ENCODE peak calls at places on chromosomes 5 and 9, in seven cellular contexts. Y is neural progenitor cell, F is OCI-LY7, W is GM23248, Q is HepG2, I is PC-3, T is HCT116. M is an unnamed sample.

GRCh38 chr5:106269252-106269843 is 1401.4 kb downstream of the EFNA5 start:
- DNase-seq in I (peak; percentile 65), W (peak; percentile 50), Y (peak; percentile 11), F (peak; percentile 18), T (peak; percentile 24), Q (peak; percentile 1), M (peak; percentile 62)

GRCh38 chr5:172603425-172603824 is 37.6 kb upstream of the NEURL1B start:
- DNase-seq in T (no peak), Y (peak; percentile 52), Q (no peak), I (no peak), F (no peak), W (peak; percentile 42), M (no peak)

GRCh38 chr5:34563951-34564705 is 92.0 kb upstream of the RAI14 start:
- DNase-seq in Q (no peak), F (no peak), T (no peak), I (peak; percentile 16), Y (peak; percentile 35), W (peak; percentile 53), M (no peak)

GRCh38 chr5:52787600-52788504 is at the start of the genes ITGA1 and PELO:
- DNase-seq in I (peak; percentile 62), W (peak; percentile 89), Y (peak; percentile 82), Q (peak; percentile 86), T (peak; percentile 59), F (no peak), M (peak; percentile 86)

GRCh38 chr9:90642570-90643539 is at the start of gene DIRAS2:
- DNase-seq in W (peak; percentile 68), T (peak; percentile 6), Y (peak; percentile 83), F (no peak), I (peak; percentile 57), Q (no peak), M (peak; percentile 84)

GRCh38 chr9:34332370-34332964 is 3.1 kb downstream of the NUDT2 start:
- DNase-seq in T (peak; percentile 28), Y (peak; percentile 58), F (peak; percentile 58), W (peak; percentile 61), Q (peak; percentile 60), I (peak; percentile 59), M (peak; percentile 60)

GRCh38 chr9:123111427-123111826 is 78.0 kb downstream of the GPR21 start:
- DNase-seq in T (no peak), Q (no peak), F (peak; percentile 28), Y (no peak), I (no peak), W (no peak), M (no peak)

GRCh38 chr9:76215066-76215465 is 179.2 kb downstream of the RFK start:
- DNase-seq in W (peak; percentile 85), T (no peak), F (no peak), Y (peak; percentile 4), Q (no peak), I (no peak), M (no peak)

GRCh38 chr5:58411372-58411771 is 48.5 kb downstream of the PLK2 start:
- DNase-seq in W (peak; percentile 4), Y (no peak), F (no peak), I (peak; percentile 7), T (no peak), Q (no peak), M (no peak)

GRCh38 chr5:177098103-177098771 is 11.5 kb downstream of the FGFR4 start:
- DNase-seq in I (no peak), T (no peak), Y (no peak), W (peak; percentile 51), Q (no peak), F (no peak), M (no peak)
- H2AFZ ChIP-seq in I (no peak overlapping the region), T (no peak overlapping the region), Y (no peak overlapping the region), W (no peak overlapping the region), Q (no peak overlapping the region), F (no peak overlapping the region), M (no peak overlapping the region)

GRCh38 chr9:136861874-136862457 is 4.1 kb downstream of the EDF1 start:
- DNase-seq in Q (no peak), T (no peak), W (no peak), Y (no peak), F (no peak), I (no peak), M (no peak)

GRCh38 chr9:136862849-136863622 is 3.1 kb downstream of the EDF1 start:
- DNase-seq in W (no peak), Q (no peak), Y (no peak), I (no peak), F (no peak), T (no peak), M (no peak)

GRCh38 chr9:136864996-136865767 is 926 bp downstream of the EDF1 start:
- DNase-seq in Q (no peak), F (no peak), Y (no peak), W (no peak), I (no peak), T (no peak), M (no peak)

GRCh38 chr9:136865768-136866103 is 372 bp downstream of the EDF1 start:
- DNase-seq in Q (no peak), F (no peak), T (no peak), W (peak; percentile 31), I (no peak), Y (no peak), M (peak; percentile 39)

DNA sequence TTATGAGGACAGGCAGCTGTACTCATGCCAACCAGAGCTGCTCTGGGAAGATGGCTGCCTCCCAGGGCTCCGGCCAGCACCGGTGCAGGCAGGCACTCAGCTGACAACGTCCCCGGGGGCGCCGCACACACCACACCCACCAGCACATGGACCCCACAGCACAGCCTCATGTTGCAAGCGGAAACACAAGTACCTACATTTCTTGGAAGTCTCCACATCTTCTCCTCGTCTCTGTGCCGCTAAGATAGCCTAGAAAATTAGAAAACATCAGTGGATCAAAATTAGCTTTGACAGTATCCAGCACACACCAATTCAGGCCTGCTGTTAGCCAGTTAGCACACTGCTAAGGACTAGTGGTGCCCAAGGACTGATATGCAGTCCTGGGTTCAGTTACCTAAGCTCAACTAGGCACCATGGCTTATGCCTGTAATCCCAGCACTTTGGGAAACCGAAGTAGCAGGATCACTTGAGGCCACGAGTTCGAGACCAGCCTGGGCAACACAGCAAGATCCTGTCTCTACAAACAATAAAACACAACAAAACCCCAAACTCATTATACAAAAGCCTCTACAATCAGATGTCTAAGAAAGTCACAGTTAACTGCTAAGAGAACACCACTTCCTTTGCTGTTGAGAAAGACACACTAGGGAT is 2.4 kb downstream of the EDF1 start:
- DNase-seq in W (no peak), F (no peak), Q (no peak), Y (no peak), T (no peak), I (no peak), M (no peak)
- H3K4me2 ChIP-seq in W (no peak overlapping the region), F (no peak overlapping the region), Q (no peak overlapping the region), Y (no peak overlapping the region), T (no peak overlapping the region), I (no peak overlapping the region), M (no peak overlapping the region)

DNA sequence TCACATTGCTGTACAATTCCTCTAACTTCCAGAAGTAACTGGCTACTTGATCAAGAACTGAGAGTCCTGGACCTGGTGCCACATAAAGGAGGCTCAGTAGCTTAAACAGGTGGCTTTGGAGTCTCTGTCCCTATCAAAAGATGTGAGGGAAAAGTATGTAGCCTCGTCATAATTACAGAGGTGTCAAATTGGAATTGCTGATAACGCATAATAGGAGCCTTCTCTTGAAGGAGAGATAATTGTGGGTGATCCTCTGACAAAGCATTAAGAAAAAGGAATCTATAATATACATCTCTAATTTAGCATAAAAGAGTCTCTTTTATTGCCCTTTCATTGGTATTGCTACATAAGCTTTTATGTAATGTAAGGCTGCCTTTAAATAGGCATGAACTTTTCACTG is 1246.4 kb upstream of the CDH9 start:
- DNase-seq in F (no peak), Y (no peak), W (no peak), Q (no peak), T (no peak), I (no peak), M (no peak)
- H2AFZ ChIP-seq in F (no peak overlapping the region), Y (no peak overlapping the region), W (no peak overlapping the region), Q (no peak overlapping the region), T (no peak overlapping the region), I (no peak overlapping the region), M (no peak overlapping the region)

DNA sequence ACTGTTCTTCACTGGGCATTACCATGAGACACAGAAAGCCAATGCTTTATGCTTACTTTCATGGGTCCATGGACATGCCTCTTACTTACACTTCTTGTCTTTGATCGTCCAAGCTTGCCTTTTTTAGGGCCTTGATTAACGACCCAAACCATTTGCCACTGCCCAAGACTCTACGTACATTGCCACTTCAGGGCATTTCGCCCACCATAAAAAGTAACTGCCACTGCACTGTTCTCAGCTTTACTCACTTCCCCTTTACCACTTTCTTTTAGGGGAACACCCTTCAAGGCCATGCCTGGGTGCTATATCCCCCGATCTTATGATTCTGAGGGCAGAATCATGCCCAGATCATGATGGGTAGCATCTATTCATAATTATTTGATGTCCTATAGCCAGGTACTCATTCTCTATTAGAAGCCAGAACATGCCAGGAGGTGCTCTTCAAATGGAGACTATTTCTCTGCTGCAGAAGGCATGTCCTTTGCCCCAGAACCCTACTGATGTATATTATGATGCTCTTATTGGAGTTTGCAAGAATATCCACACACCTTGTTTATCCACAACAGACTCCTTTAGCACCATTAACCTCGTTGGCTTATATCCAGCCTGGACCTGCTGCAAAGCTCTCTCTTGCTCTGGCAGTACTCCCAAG is 64.1 kb upstream of the RAD23B start:
- DNase-seq in I (no peak), Y (no peak), W (no peak), T (no peak), F (no peak), Q (no peak), M (no peak)
- H3K4me2 ChIP-seq in I (no peak overlapping the region), Y (no peak overlapping the region), W (no peak overlapping the region), T (no peak overlapping the region), F (no peak overlapping the region), Q (no peak overlapping the region), M (no peak overlapping the region)

DNA sequence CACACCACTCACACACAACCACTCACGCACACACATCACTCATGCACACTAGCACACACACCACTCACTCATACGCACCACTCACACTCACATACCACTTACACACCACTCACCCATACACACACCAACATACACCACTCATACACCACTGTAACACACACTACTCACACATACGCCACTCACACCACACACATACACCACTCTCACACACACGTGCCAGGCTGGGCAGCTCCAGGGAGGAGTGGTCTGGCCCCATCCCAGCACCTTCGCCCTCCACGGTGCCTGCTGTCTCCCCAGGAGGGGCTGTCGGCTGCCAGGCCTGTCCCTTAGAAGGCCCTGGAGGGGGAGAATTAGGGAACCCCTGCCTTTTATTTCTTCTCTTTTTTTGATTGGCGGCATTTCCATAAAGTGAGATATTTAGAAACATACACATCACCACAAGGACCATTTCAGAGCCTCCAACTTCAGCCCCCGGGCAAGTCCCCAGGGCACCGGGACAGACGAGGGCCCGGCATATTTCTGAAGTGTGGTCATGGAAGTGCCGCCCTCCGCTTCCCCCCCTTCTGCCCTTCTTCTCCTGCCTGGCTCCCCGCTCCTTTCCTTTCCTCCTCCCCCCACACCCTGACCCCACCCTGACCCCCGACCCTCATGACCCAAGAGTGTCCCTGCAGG is 6.3 kb upstream of the ASB6 start:
- DNase-seq in Y (no peak), F (no peak), W (peak; percentile 51), Q (no peak), I (no peak), T (no peak), M (no peak)
- H2AFZ ChIP-seq in Y (no peak overlapping the region), F (no peak overlapping the region), W (no peak overlapping the region), Q (no peak overlapping the region), I (no peak overlapping the region), T (no peak overlapping the region), M (no peak overlapping the region)

GRCh38 chr9:108972626-108973209 is 38.5 kb downstream of the ABITRAM start:
- DNase-seq in T (no peak), F (no peak), Q (no peak), Y (no peak), W (peak; percentile 30), I (no peak), M (no peak)
- H3K4me2 ChIP-seq in T (no peak overlapping the region), F (no peak overlapping the region), Q (no peak overlapping the region), Y (no peak overlapping the region), W (no peak overlapping the region), I (no peak overlapping the region), M (no peak overlapping the region)